ENCODE peak calls at places on chromosome 13, in seven cellular contexts. One of them, this sample, is unnamed.
A peak's percentile ranks its signal among the peaks of the same experiment; 100 is the strongest.

GRCh38 chr13:48624858-48625257 is 28.9 kb upstream of the CYSLTR2 start:
- DNase-seq in stimulated activated effector memory CD8-positive, alpha-beta T cell treated with anti-CD3 and anti-CD28 coated beads, Interleukin-12 subunit alpha, Interleukin-12 subunit beta, amount 100 ng/mL, for 72 hours: no peak
- DNase-seq in GM23248: no peak
- DNase-seq in mucosa of gallbladder: no peak
- DNase-seq in CD4-positive, alpha-beta T cell: no peak
- DNase-seq in HEK293T: no peak
- DNase-seq in T-cell: no peak
- DNase-seq in this sample: peak; percentile 65

GRCh38 chr13:28531195-28531955 is 36.4 kb upstream of the FLT1 start:
- DNase-seq in stimulated activated effector memory CD8-positive, alpha-beta T cell treated with anti-CD3 and anti-CD28 coated beads, Interleukin-12 subunit alpha, Interleukin-12 subunit beta, amount 100 ng/mL, for 72 hours: no peak
- DNase-seq in GM23248: peak; percentile 64
- DNase-seq in mucosa of gallbladder: no peak
- DNase-seq in CD4-positive, alpha-beta T cell: no peak
- DNase-seq in HEK293T: peak; percentile 61
- DNase-seq in T-cell: no peak
- DNase-seq in this sample: peak; percentile 22

GRCh38 chr13:81406639-81407292 is 1065.8 kb upstream of the SPRY2 start:
- DNase-seq in stimulated activated effector memory CD8-positive, alpha-beta T cell treated with anti-CD3 and anti-CD28 coated beads, Interleukin-12 subunit alpha, Interleukin-12 subunit beta, amount 100 ng/mL, for 72 hours: no peak
- DNase-seq in GM23248: no peak
- DNase-seq in mucosa of gallbladder: peak; percentile 53
- DNase-seq in CD4-positive, alpha-beta T cell: no peak
- DNase-seq in HEK293T: no peak
- DNase-seq in T-cell: no peak
- DNase-seq in this sample: no peak

GRCh38 chr13:98172570-98173405 is 4.3 kb downstream of the RNF113B start:
- DNase-seq in stimulated activated effector memory CD8-positive, alpha-beta T cell treated with anti-CD3 and anti-CD28 coated beads, Interleukin-12 subunit alpha, Interleukin-12 subunit beta, amount 100 ng/mL, for 72 hours: no peak
- DNase-seq in GM23248: peak; percentile 61
- DNase-seq in mucosa of gallbladder: no peak
- DNase-seq in CD4-positive, alpha-beta T cell: no peak
- DNase-seq in HEK293T: no peak
- DNase-seq in T-cell: no peak
- DNase-seq in this sample: no peak

GRCh38 chr13:45341799-45342584 is 1.0 kb upstream of the TPT1 start:
- DNase-seq in stimulated activated effector memory CD8-positive, alpha-beta T cell treated with anti-CD3 and anti-CD28 coated beads, Interleukin-12 subunit alpha, Interleukin-12 subunit beta, amount 100 ng/mL, for 72 hours: no peak
- DNase-seq in GM23248: peak; percentile 85
- DNase-seq in mucosa of gallbladder: peak; percentile 36
- DNase-seq in CD4-positive, alpha-beta T cell: no peak
- DNase-seq in HEK293T: peak; percentile 32
- DNase-seq in T-cell: no peak
- DNase-seq in this sample: peak; percentile 90

GRCh38 chr13:30745917-30746686 is 10.8 kb downstream of the ALOX5AP start:
- DNase-seq in stimulated activated effector memory CD8-positive, alpha-beta T cell treated with anti-CD3 and anti-CD28 coated beads, Interleukin-12 subunit alpha, Interleukin-12 subunit beta, amount 100 ng/mL, for 72 hours: no peak
- DNase-seq in GM23248: no peak
- DNase-seq in mucosa of gallbladder: peak; percentile 49
- DNase-seq in CD4-positive, alpha-beta T cell: no peak
- DNase-seq in HEK293T: no peak
- DNase-seq in T-cell: no peak
- DNase-seq in this sample: no peak

GRCh38 chr13:23500858-23501257 is 67.4 kb upstream of the SACS start:
- DNase-seq in stimulated activated effector memory CD8-positive, alpha-beta T cell treated with anti-CD3 and anti-CD28 coated beads, Interleukin-12 subunit alpha, Interleukin-12 subunit beta, amount 100 ng/mL, for 72 hours: no peak
- DNase-seq in GM23248: peak; percentile 92
- DNase-seq in mucosa of gallbladder: no peak
- DNase-seq in CD4-positive, alpha-beta T cell: no peak
- DNase-seq in HEK293T: no peak
- DNase-seq in T-cell: no peak
- DNase-seq in this sample: peak; percentile 44

GRCh38 chr13:72204291-72204690 is 337.3 kb upstream of the DACH1 start:
- DNase-seq in stimulated activated effector memory CD8-positive, alpha-beta T cell treated with anti-CD3 and anti-CD28 coated beads, Interleukin-12 subunit alpha, Interleukin-12 subunit beta, amount 100 ng/mL, for 72 hours: no peak
- DNase-seq in GM23248: no peak
- DNase-seq in mucosa of gallbladder: no peak
- DNase-seq in CD4-positive, alpha-beta T cell: no peak
- DNase-seq in HEK293T: no peak
- DNase-seq in T-cell: no peak
- DNase-seq in this sample: no peak

GRCh38 chr13:98399756-98400155 is 177.2 kb downstream of the STK24 start:
- DNase-seq in stimulated activated effector memory CD8-positive, alpha-beta T cell treated with anti-CD3 and anti-CD28 coated beads, Interleukin-12 subunit alpha, Interleukin-12 subunit beta, amount 100 ng/mL, for 72 hours: no peak
- DNase-seq in GM23248: peak; percentile 49
- DNase-seq in mucosa of gallbladder: no peak
- DNase-seq in CD4-positive, alpha-beta T cell: no peak
- DNase-seq in HEK293T: no peak
- DNase-seq in T-cell: no peak
- DNase-seq in this sample: no peak

GRCh38 chr13:50544226-50544625 is 299.3 kb downstream of the DLEU7 start:
- DNase-seq in stimulated activated effector memory CD8-positive, alpha-beta T cell treated with anti-CD3 and anti-CD28 coated beads, Interleukin-12 subunit alpha, Interleukin-12 subunit beta, amount 100 ng/mL, for 72 hours: no peak
- DNase-seq in GM23248: no peak
- DNase-seq in mucosa of gallbladder: no peak
- DNase-seq in CD4-positive, alpha-beta T cell: no peak
- DNase-seq in HEK293T: no peak
- DNase-seq in T-cell: no peak
- DNase-seq in this sample: no peak

GRCh38 chr13:41765813-41766212 is 195.1 kb downstream of the VWA8 start:
- DNase-seq in stimulated activated effector memory CD8-positive, alpha-beta T cell treated with anti-CD3 and anti-CD28 coated beads, Interleukin-12 subunit alpha, Interleukin-12 subunit beta, amount 100 ng/mL, for 72 hours: no peak
- DNase-seq in GM23248: no peak
- DNase-seq in mucosa of gallbladder: no peak
- DNase-seq in CD4-positive, alpha-beta T cell: no peak
- DNase-seq in HEK293T: no peak
- DNase-seq in T-cell: no peak
- DNase-seq in this sample: no peak

GRCh38 chr13:100544866-100545683 is 43.5 kb downstream of the GGACT start:
- DNase-seq in stimulated activated effector memory CD8-positive, alpha-beta T cell treated with anti-CD3 and anti-CD28 coated beads, Interleukin-12 subunit alpha, Interleukin-12 subunit beta, amount 100 ng/mL, for 72 hours: no peak
- DNase-seq in GM23248: no peak
- DNase-seq in mucosa of gallbladder: peak; percentile 23
- DNase-seq in CD4-positive, alpha-beta T cell: no peak
- DNase-seq in HEK293T: no peak
- DNase-seq in T-cell: no peak
- DNase-seq in this sample: no peak

GRCh38 chr13:57874530-57874929 is 243.0 kb downstream of the PCDH17 start:
- DNase-seq in stimulated activated effector memory CD8-positive, alpha-beta T cell treated with anti-CD3 and anti-CD28 coated beads, Interleukin-12 subunit alpha, Interleukin-12 subunit beta, amount 100 ng/mL, for 72 hours: no peak
- DNase-seq in GM23248: no peak
- DNase-seq in mucosa of gallbladder: no peak
- DNase-seq in CD4-positive, alpha-beta T cell: no peak
- DNase-seq in HEK293T: no peak
- DNase-seq in T-cell: no peak
- DNase-seq in this sample: no peak

This sample was measured in adrenal gland.